ENCODE peak calls at places on chromosomes 6 and 20, in ten cellular contexts. B is HT1080, C is Daoy, S is iris pigment epithelial cell, F is HEK293T, T is COLO829, V is substantia nigra, G is foreskin fibroblast, D is cardiac fibroblast, K is GM12878. J is an unnamed sample.
A peak's percentile ranks its signal among the peaks of the same experiment; 100 is the strongest.

GRCh38 chr20:40807094-40807623 is 118.1 kb upstream of the MAFB start:
- DNase-seq in B (no peak), C (no peak), S (no peak), F (no peak), T (no peak), V (no peak), G (no peak), D (no peak), K (no peak), J (no peak)

GRCh38 chr20:19758888-19759331 is 852 bp downstream of the RIN2 start:
- DNase-seq in B (no peak), C (peak; percentile 35), S (peak; percentile 41), F (peak; percentile 56), T (no peak), V (peak; percentile 75), G (peak; percentile 23), D (peak; percentile 71), K (no peak), J (no peak)

GRCh38 chr6:150241751-150242150 is 98.9 kb downstream of the PPP1R14C start:
- DNase-seq in B (no peak), C (no peak), S (no peak), F (no peak), T (no peak), V (no peak), G (no peak), D (no peak), K (no peak), J (no peak)

GRCh38 chr20:47124235-47124717 is 229.6 kb downstream of the EYA2 start:
- DNase-seq in B (no peak), C (no peak), S (peak; percentile 28), F (no peak), T (no peak), V (no peak), G (no peak), D (no peak), K (no peak), J (no peak)

GRCh38 chr20:52031206-52031573 is 160.4 kb downstream of the ZFP64 start:
- DNase-seq in B (no peak), C (no peak), S (peak; percentile 49), F (no peak), T (no peak), V (no peak), G (no peak), D (no peak), K (no peak), J (no peak)

GRCh38 chr6:149127212-149127611 is 190.3 kb upstream of the TAB2 start:
- DNase-seq in B (peak; percentile 46), C (peak; percentile 33), S (peak; percentile 66), F (no peak), T (no peak), V (no peak), G (peak; percentile 41), D (peak; percentile 63), K (no peak), J (peak; percentile 59)

GRCh38 chr6:35140991-35141720 is at the start of gene TCP11:
- DNase-seq in B (no peak), C (no peak), S (no peak), F (no peak), T (no peak), V (no peak), G (no peak), D (no peak), K (no peak), J (no peak)

GRCh38 chr20:1087311-1087710 is 31.1 kb upstream of the PSMF1 start:
- DNase-seq in B (peak; percentile 18), C (peak; percentile 15), S (peak; percentile 42), F (no peak), T (no peak), V (no peak), G (no peak), D (no peak), K (no peak), J (no peak)

GRCh38 chr6:157561037-157561790 is 180.2 kb downstream of the ZDHHC14 start:
- DNase-seq in B (no peak), C (no peak), S (no peak), F (no peak), T (no peak), V (no peak), G (no peak), D (no peak), K (peak; percentile 73), J (no peak)

GRCh38 chr6:65259080-65259479 is 447.9 kb downstream of the EYS start:
- DNase-seq in B (peak; percentile 53), C (no peak), S (peak; percentile 45), F (peak; percentile 31), T (peak; percentile 11), V (no peak), G (no peak), D (peak; percentile 2), K (no peak), J (peak; percentile 38)

GRCh38 chr6:35919085-35919826 is 1.6 kb downstream of the SRPK1 start:
- DNase-seq in B (no peak), C (peak; percentile 19), S (peak; percentile 71), F (no peak), T (no peak), V (no peak), G (no peak), D (peak; percentile 82), K (no peak), J (no peak)

GRCh38 chr6:6712979-6713514 is 124.5 kb downstream of the LY86 start:
- DNase-seq in B (no peak), C (no peak), S (no peak), F (no peak), T (no peak), V (peak; percentile 46), G (no peak), D (no peak), K (no peak), J (no peak)

GRCh38 chr6:134510920-134511319 is 193.0 kb upstream of the SGK1 start:
- DNase-seq in B (no peak), C (no peak), S (no peak), F (no peak), T (no peak), V (no peak), G (no peak), D (no peak), K (no peak), J (no peak)

GRCh38 chr20:14497004-14497403 is 159.6 kb upstream of the FLRT3 start:
- DNase-seq in B (no peak), C (no peak), S (no peak), F (no peak), T (no peak), V (no peak), G (no peak), D (no peak), K (no peak), J (no peak)

GRCh38 chr6:2101213-2101612 is 144.2 kb downstream of the GMDS start:
- DNase-seq in B (no peak), C (no peak), S (peak; percentile 70), F (no peak), T (no peak), V (no peak), G (no peak), D (peak; percentile 18), K (no peak), J (peak; percentile 68)

GRCh38 chr20:10864076-10864672 is 190.4 kb upstream of the JAG1 start:
- DNase-seq in B (no peak), C (peak; percentile 27), S (peak; percentile 22), F (no peak), T (no peak), V (no peak), G (no peak), D (no peak), K (no peak), J (peak; percentile 87)

GRCh38 chr20:1628621-1629020 is 8.8 kb upstream of the SIRPB1 start:
- DNase-seq in B (no peak), C (no peak), S (no peak), F (no peak), T (no peak), V (no peak), G (no peak), D (no peak), K (no peak), J (no peak)

GRCh38 chr20:49325981-49326380 is 48.1 kb upstream of the ZNFX1 start:
- DNase-seq in B (no peak), C (no peak), S (peak; percentile 9), F (no peak), T (no peak), V (no peak), G (peak; percentile 43), D (peak; percentile 19), K (no peak), J (no peak)

J was measured in Caki2.